ENCODE peak calls at places on chromosome 20, in six cellular contexts. X is body of pancreas, T is heart right ventricle, Y is HFFc6, H is endothelial cell, Z is prostate gland. G is an unnamed sample.
A peak's percentile ranks its signal among the peaks of the same experiment; 100 is the strongest.

GRCh38 chr20:58538752-58539151 is 23.6 kb upstream of the APCDD1L start:
- DNase-seq in Y (peak; percentile 80), Z (no peak), T (no peak), X (no peak), H (no peak), G (no peak)

GRCh38 chr20:54122189-54122588 is 51.6 kb downstream of the CYP24A1 start:
- DNase-seq in Z (no peak), T (no peak), X (no peak), H (no peak), Y (peak; percentile 50), G (no peak)

GRCh38 chr20:38290829-38291581 is 13.0 kb upstream of the BPI start:
- DNase-seq in T (peak; percentile 60), H (peak; percentile 38), Z (no peak), Y (no peak), X (no peak), G (no peak)

GRCh38 chr20:36975085-36975829 is 23.7 kb upstream of the SAMHD1 start:
- DNase-seq in X (no peak), Z (no peak), Y (no peak), T (no peak), H (no peak), G (no peak)

GRCh38 chr20:23225407-23226060 is 125.1 kb upstream of the NXT1 start:
- DNase-seq in X (peak; percentile 39), T (no peak), H (no peak), Z (no peak), Y (peak; percentile 65), G (no peak)

GRCh38 chr20:4167261-4168004 is 152.1 kb upstream of the RNF24 start:
- DNase-seq in X (peak; percentile 30), T (no peak), H (no peak), Z (no peak), Y (no peak), G (peak; percentile 22)

GRCh38 chr20:51175724-51176123 is 152.8 kb upstream of the KCNG1 start:
- DNase-seq in Y (no peak), H (no peak), Z (no peak), X (no peak), T (no peak), G (no peak)

GRCh38 chr20:57573893-57574292 is 13.0 kb downstream of the PCK1 start:
- DNase-seq in Z (no peak), X (no peak), H (no peak), Y (no peak), T (no peak), G (no peak)

GRCh38 chr20:43040427-43040826 is 149.3 kb downstream of the PTPRT start:
- DNase-seq in T (no peak), H (peak; percentile 18), Y (no peak), X (peak; percentile 28), Z (no peak), G (peak; percentile 55)

GRCh38 chr20:4898282-4898681 is 103.0 kb downstream of the SLC23A2 start:
- DNase-seq in Z (no peak), T (no peak), Y (no peak), X (no peak), H (no peak), G (no peak)

GRCh38 chr20:49615401-49616153 is 47.6 kb upstream of the PTGIS start:
- DNase-seq in Y (peak; percentile 18), X (peak; percentile 91), H (no peak), T (peak; percentile 58), Z (no peak), G (no peak)

GRCh38 chr20:1377341-1377871 is 15.4 kb downstream of the FKBP1A start:
- DNase-seq in H (no peak), Z (no peak), Y (no peak), T (no peak), X (no peak), G (no peak)

GRCh38 chr20:35008411-35009342 is 53.0 kb downstream of the MYH7B start:
- DNase-seq in Y (no peak), X (peak; percentile 93), Z (no peak), H (no peak), T (no peak), G (no peak)

GRCh38 chr20:46894579-46894958 is at the start of gene EYA2:
- DNase-seq in Z (peak; percentile 43), Y (no peak), H (peak; percentile 26), T (no peak), X (no peak), G (peak; percentile 14)

GRCh38 chr20:59191756-59192532 is 28.3 kb downstream of the ZNF831 start:
- DNase-seq in X (no peak), T (no peak), Z (no peak), Y (no peak), H (no peak), G (no peak)

GRCh38 chr20:2663364-2663886 is 591 bp downstream of the IDH3B start:
- DNase-seq in X (no peak), H (no peak), Y (no peak), Z (no peak), T (no peak), G (no peak)

GRCh38 chr20:15682690-15683089 is 890.6 kb downstream of the KIF16B start:
- DNase-seq in Z (no peak), H (no peak), Y (peak; percentile 34), T (no peak), X (no peak), G (no peak)

GRCh38 chr20:62702886-62703852 is 5.5 kb upstream of the NTSR1 start:
- DNase-seq in T (no peak), X (no peak), Z (no peak), H (no peak), Y (peak; percentile 94), G (no peak)

GRCh38 chr20:60035-60918 is 27.2 kb upstream of the DEFB125 start:
- DNase-seq in Y (no peak), T (no peak), Z (no peak), X (no peak), H (no peak), G (no peak)

GRCh38 chr20:40471261-40471629 is 217.8 kb downstream of the MAFB start:
- DNase-seq in T (no peak), X (no peak), Y (no peak), Z (no peak), H (peak; percentile 7), G (no peak)
- TF ChIP-seq CTCF in T (no peak), X (no peak), Y (no peak), Z (peak; percentile 21), H (no peak), G (peak; percentile 44)

GRCh38 chr20:14307956-14308355 is 29.5 kb downstream of the FLRT3 start:
- DNase-seq in Z (no peak), X (no peak), Y (no peak), H (no peak), T (no peak), G (no peak)

GRCh38 chr20:14312001-14312400 is 25.4 kb downstream of the FLRT3 start:
- DNase-seq in T (no peak), Y (no peak), H (no peak), X (no peak), Z (no peak), G (no peak)

GRCh38 chr20:14310977-14311654 is 26.3 kb downstream of the FLRT3 start:
- DNase-seq in H (no peak), Y (no peak), Z (no peak), T (no peak), X (no peak), G (no peak)

DNA sequence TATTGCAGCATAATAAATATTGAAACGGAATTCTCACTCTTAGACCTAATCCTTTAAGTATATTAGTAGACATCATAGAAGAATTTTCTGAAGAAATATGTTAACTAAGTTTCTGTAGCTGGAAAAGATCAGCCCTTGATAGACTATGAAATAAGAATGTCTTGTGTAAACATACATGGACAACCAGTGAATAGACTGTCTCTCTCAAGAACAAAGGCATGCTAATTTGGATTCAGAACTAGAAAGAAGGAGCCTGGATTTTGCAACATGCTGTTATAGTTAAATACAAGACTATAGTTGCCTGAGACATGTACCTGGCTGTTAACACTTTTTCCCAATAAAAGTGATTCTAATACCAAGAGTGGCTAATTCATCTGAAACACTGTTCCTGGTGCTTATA is 23.8 kb downstream of the FLRT3 start:
- DNase-seq in Y (no peak), H (no peak), Z (no peak), T (no peak), X (no peak), G (no peak)
- TF ChIP-seq CTCF in Y (no peak), H (no peak), Z (no peak), T (no peak), X (no peak), G (no peak)

DNA sequence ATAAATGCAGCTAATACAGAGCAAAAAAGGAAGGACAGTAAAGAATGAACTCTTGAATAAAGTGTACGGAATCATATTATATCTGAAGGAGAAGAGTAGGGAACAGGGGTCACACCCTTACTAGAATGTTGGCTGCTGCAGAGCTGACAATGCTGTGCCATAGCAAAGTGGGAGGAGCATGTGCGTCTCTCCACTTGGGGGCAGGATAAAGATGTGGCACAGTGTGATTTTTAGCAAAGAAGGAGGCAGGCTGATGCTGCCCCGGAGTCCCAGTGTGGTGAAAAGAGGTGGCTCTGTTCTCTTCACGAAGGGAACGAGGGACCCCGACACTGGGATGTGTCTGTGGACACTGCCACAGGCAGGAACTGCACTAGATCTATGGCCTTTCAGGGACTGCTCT is 67.5 kb downstream of the INSM1 start:
- DNase-seq in H (no peak), Y (no peak), T (no peak), X (no peak), Z (no peak), G (no peak)
- TF ChIP-seq CTCF in H (no peak), Y (no peak), T (no peak), X (no peak), Z (no peak), G (no peak)

GRCh38 chr20:19887566-19888268 is 129.4 kb upstream of the NAA20 start:
- DNase-seq in Z (no peak), H (no peak), X (no peak), T (no peak), Y (no peak), G (no peak)

GRCh38 chr20:19885981-19886665 is 128.1 kb downstream of the RIN2 start:
- DNase-seq in H (peak; percentile 21), Y (peak; percentile 51), Z (peak; percentile 63), X (peak; percentile 57), T (peak; percentile 46), G (no peak)

GRCh38 chr20:19888269-19888669 is 128.9 kb upstream of the NAA20 start:
- DNase-seq in T (peak; percentile 20), Y (no peak), H (no peak), Z (peak; percentile 32), X (no peak), G (no peak)

GRCh38 chr20:19885576-19885956 is 127.5 kb downstream of the RIN2 start:
- DNase-seq in Y (no peak), H (no peak), T (no peak), Z (no peak), X (no peak), G (no peak)

DNA sequence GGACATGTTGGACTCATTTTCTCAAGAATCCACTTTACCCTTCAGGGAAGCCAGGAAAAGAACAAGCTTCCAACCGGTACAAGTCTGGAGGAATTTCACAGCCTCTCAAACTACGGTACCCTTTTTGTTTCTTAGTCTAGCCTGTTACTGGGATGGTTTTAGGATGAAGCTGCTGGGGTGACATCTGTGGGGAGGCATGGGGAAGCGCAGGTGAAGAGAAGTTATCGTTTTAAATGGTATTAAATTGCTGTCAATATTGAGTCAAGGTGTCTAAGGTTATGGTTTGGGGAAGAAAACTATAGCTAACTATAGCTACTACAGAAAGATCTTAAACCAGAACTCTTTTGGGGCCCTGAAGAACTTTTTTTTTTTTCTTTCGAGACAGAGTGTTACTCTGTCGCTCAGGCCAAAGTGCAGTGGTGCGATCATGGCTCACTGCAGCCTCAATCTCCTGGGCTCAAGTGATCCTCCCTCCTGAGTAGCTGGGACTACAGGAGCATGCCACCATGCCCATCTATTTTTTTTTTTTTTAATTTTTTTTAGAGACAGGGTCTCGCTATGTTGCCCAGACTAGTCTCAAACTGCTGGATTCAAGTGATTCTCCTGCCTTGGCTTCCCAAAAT is 128.7 kb downstream of the RIN2 start:
- DNase-seq in X (no peak), Y (peak; percentile 33), H (no peak), T (no peak), Z (no peak), G (no peak)
- TF ChIP-seq CTCF in X (no peak), Y (peak; percentile 32), H (no peak), T (no peak), Z (no peak), G (no peak)

G was measured in progenitor cell of endocrine pancreas.